ENCODE peak calls at places on chromosomes 5 and 9, in four cellular contexts. S is K562, J is A549, Y is HepG2. T is an unnamed sample.

GRCh38 chr5:67235399-67236110 is 39.0 kb upstream of the CD180 start:
- DNase-seq in J (no peak), Y (peak; percentile 92), S (no peak), T (no peak)

GRCh38 chr5:133109655-133110483 is 58.1 kb downstream of the HSPA4 start:
- DNase-seq in S (no peak), Y (no peak), J (no peak), T (no peak)

GRCh38 chr5:181173027-181173419 is 25.6 kb downstream of the OR2V2 start:
- DNase-seq in S (no peak), Y (no peak), J (no peak), T (no peak)

GRCh38 chr5:141757402-141757801 is 75.4 kb upstream of the ARAP3 start:
- DNase-seq in S (peak; percentile 31), J (peak; percentile 54), Y (no peak), T (peak; percentile 70)

GRCh38 chr9:13568446-13568845 is 289.0 kb upstream of the MPDZ start:
- DNase-seq in Y (no peak), S (no peak), J (no peak), T (no peak)

GRCh38 chr5:103315455-103315854 is 56.9 kb downstream of the MACIR start:
- DNase-seq in S (no peak), Y (no peak), J (no peak), T (no peak)

GRCh38 chr5:145830594-145830993 is 4.5 kb downstream of the PRELID2 start:
- DNase-seq in S (no peak), Y (peak; percentile 49), J (no peak), T (no peak)

GRCh38 chr5:167552356-167552755 is 739.1 kb upstream of the WWC1 start:
- DNase-seq in J (no peak), Y (no peak), S (no peak), T (no peak)

GRCh38 chr9:131393622-131394463 is at the start of gene PRRC2B:
- DNase-seq in Y (peak; percentile 67), J (peak; percentile 86), S (peak; percentile 96), T (peak; percentile 95)

GRCh38 chr9:114047717-114048116 is 30.4 kb downstream of the AMBP start:
- DNase-seq in S (no peak), Y (peak; percentile 68), J (peak; percentile 13), T (peak; percentile 33)

GRCh38 chr9:76567086-76567485 is 108.1 kb downstream of the GCNT1 start:
- DNase-seq in Y (no peak), J (no peak), S (no peak), T (no peak)

GRCh38 chr5:71938886-71939285 is 168.4 kb upstream of the MAP1B start:
- DNase-seq in J (peak; percentile 87), S (no peak), Y (peak; percentile 4), T (peak; percentile 28)

GRCh38 chr5:148482697-148483462 is 99.1 kb downstream of the FBXO38 start:
- DNase-seq in Y (peak; percentile 67), J (peak; percentile 72), S (peak; percentile 69), T (peak; percentile 88)

GRCh38 chr5:172943283-172943841 is 15.9 kb upstream of the RPL26L1 start:
- DNase-seq in S (peak; percentile 70), Y (no peak), J (no peak), T (peak; percentile 24)

GRCh38 chr9:69279730-69280127 is 45.3 kb upstream of the ENTREP1 start:
- DNase-seq in Y (no peak), S (no peak), J (no peak), T (no peak)

GRCh38 chr9:5629312-5630037 is 568 bp downstream of the RIC1 start:
- DNase-seq in Y (no peak), S (no peak), J (peak; percentile 41), T (peak; percentile 42)

GRCh38 chr9:106970976-106971457 is 108.1 kb downstream of the ZNF462 start:
- DNase-seq in Y (no peak), S (no peak), J (no peak), T (no peak)

GRCh38 chr5:172688735-172689572 is 47.9 kb downstream of the NEURL1B start:
- DNase-seq in J (no peak), Y (no peak), S (no peak), T (no peak)

GRCh38 chr5:158852622-158853021 is 247.1 kb downstream of the EBF1 start:
- DNase-seq in J (no peak), S (no peak), Y (no peak), T (no peak)

GRCh38 chr5:13566903-13567339 is 377.6 kb downstream of the DNAH5 start:
- DNase-seq in Y (no peak), S (no peak), J (peak; percentile 60), T (no peak)

GRCh38 chr5:149367249-149367971 is 9.6 kb downstream of the PCYOX1L start:
- DNase-seq in S (peak; percentile 74), Y (peak; percentile 89), J (peak; percentile 82), T (peak; percentile 87)

GRCh38 chr9:74556685-74557084 is 59.5 kb downstream of the RORB start:
- DNase-seq in Y (no peak), J (no peak), S (no peak), T (no peak)

GRCh38 chr9:4985376-4986266 is 549 bp downstream of the JAK2 start:
- DNase-seq in Y (no peak), S (peak; percentile 42), J (peak; percentile 48), T (peak; percentile 16)

GRCh38 chr5:110909950-110910349 is 161.6 kb upstream of the TSLP start:
- DNase-seq in Y (no peak), J (no peak), S (no peak), T (no peak)

GRCh38 chr9:104633976-104634520 is 16.0 kb upstream of the OR13C9 start:
- DNase-seq in S (no peak), Y (no peak), J (no peak), T (no peak)

GRCh38 chr9:23361096-23361495 is 464.9 kb downstream of the ELAVL2 start:
- DNase-seq in J (no peak), S (no peak), Y (no peak), T (no peak)

GRCh38 chr9:132755096-132755495 is 84.8 kb downstream of the GTF3C4 start:
- DNase-seq in J (no peak), Y (no peak), S (no peak), T (no peak)

GRCh38 chr9:132753593-132753880 is 83.3 kb downstream of the GTF3C4 start:
- DNase-seq in J (no peak), S (no peak), Y (no peak), T (no peak)

GRCh38 chr9:132750668-132751067 is 80.4 kb downstream of the GTF3C4 start:
- DNase-seq in Y (no peak), S (no peak), J (no peak), T (no peak)

GRCh38 chr9:132754236-132754635 is 84.0 kb downstream of the GTF3C4 start:
- DNase-seq in S (no peak), J (no peak), Y (no peak), T (no peak)

DNA sequence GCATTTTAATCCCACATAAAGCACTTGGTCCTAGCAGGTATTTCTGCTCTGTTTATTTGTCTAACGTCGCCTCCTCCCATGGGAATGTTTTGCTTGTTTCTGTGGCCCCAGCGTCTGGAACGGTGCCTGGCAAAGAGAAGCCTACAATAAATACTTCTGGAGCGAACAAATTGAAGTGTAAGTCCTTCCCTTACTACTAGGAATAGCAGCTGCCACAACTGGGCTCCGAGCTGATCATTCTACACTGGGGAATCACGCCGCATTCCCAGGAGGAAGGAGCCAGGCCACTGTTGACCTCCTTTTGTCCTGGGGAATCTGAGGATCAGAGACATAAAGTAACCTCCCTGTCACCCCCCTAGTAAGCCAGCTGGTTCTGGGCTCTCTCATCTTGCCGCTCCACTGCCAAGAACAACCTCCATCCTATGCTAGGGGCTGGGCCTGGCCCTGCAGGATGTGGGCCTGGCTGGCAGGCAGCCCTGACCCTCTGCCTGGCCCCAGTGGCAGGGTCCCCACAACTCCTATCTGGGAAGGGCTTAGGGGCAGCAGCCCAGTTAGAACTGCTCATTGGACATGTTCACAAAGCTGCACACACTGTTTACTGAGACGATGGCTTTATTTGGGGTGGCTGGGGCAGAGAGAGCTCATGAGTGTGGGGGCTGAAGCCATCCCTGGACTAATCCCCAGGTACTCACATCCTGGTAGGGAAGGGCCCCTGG is 82.8 kb downstream of the GTF3C4 start:
- DNase-seq in Y (no peak), S (no peak), J (no peak), T (no peak)
- TF ChIP-seq ESRRA in Y (no peak), S (no peak), J (no peak), T (no peak)

DNA sequence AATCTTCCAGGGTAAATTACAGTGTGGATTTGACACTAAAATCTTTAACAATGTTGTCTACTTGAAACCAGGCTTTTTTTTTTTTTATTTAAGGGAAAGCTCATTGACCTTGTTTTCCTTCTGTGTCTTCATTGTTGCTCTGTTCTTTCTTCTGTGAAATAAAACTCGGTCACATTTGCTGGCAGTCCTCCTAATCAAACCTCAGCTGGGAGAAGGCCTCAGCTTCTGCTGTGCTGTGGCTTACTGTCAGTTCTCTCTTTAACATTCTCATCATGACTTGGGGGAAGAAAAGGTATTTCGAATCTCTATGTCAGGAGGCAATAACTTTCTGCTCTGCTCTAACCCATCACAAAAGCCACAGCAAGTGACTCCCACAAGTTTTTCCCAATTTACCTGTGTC is 268.9 kb downstream of the ZNF608 start:
- DNase-seq in S (no peak), Y (no peak), J (no peak), T (no peak)
- TF ChIP-seq HMGXB4 in S (no peak), Y (no peak), J (no peak), T (no peak)

DNA sequence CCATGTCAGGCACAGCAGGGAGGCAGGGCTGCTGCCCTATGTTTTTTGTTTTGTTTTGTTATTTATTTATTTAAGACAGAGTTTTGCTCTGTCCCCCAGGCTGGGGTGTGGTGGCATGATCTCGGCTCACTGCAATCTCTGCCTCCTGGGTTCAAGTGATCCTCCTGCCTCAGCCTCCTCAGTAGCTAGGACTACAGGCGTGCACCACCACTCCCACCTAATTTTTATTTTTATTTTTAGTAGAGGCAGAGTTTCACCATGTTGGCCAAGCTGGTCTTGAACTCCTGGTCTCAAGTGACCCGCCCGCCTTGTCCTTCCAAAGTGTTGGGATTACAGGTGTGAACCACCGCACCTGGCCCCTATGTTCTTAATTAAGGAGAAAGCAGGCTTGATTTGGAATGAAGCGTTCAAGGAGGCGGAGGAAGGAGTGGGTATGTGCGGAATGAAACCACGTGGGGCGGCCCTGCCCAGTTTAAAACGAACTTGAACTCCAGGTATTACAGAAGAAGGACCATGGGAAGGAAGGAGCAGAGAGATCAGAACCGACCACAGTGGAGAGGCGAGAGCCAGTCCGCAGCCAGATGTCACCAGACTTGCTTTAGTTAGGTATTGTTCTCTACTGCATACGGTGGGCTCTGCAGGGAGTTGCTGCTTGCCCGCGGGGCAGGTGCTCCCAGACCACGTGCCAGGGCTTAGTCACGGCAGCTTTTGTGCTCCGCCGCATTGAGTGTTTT is 34.9 kb upstream of the EPB41L4B start:
- DNase-seq in S (no peak), Y (no peak), J (no peak), T (no peak)
- TF ChIP-seq ESRRA in S (no peak), Y (no peak), J (no peak), T (no peak)

DNA sequence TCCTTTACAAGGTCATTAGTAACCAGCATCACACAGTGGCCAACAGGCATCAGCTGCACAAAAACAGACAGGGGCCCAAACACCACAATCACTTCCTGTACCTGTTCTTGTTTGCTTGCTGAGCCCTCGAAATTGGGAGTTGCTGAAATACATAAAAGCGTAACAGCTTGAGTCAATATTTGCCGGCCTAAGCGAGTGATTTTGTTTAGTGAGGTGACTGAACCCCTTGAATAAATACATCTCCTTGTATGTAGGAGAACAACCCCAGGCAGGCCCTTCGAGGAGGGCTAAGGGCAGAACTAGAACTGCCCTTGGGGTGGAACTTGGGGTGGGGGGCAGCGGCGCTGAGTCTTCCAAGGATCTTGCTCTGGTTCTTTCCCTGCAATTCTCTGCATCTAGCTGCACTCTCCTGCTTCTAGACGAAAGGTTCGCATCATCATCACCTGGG is 502.5 kb downstream of the RASEF start:
- DNase-seq in S (no peak), Y (peak; percentile 97), J (no peak), T (no peak)
- TF ChIP-seq HMGXB4 in S (no peak), Y (no peak), J (no peak), T (no peak)

GRCh38 chr9:37906312-37907239 is 2.6 kb upstream of the SLC25A51 start:
- DNase-seq in J (no peak), S (no peak), Y (no peak), T (no peak)
- TF ChIP-seq ESRRA in J (no peak), S (no peak), Y (no peak), T (no peak)

T was measured in WTC11.